ENCODE peak calls at places on chromosomes 12 and 14, in six cellular contexts. One of them, this sample, is unnamed.

GRCh38 chr12:6961278-6961694 is 9.2 kb downstream of the PHB2 start:
- DNase-seq in neural progenitor cell: no peak
- DNase-seq in DND-41: no peak
- DNase-seq in PC-3: no peak
- DNase-seq in fibroblast of lung: peak
- DNase-seq in HepG2: no peak
- DNase-seq in this sample: no peak

GRCh38 chr12:110704750-110705149 is 15.8 kb upstream of the HVCN1 start:
- DNase-seq in PC-3: peak
- DNase-seq in fibroblast of lung: no peak
- DNase-seq in DND-41: no peak
- DNase-seq in HepG2: peak
- DNase-seq in neural progenitor cell: peak
- DNase-seq in this sample: peak

GRCh38 chr14:35374273-35374681 is 30.3 kb downstream of the NFKBIA start:
- DNase-seq in DND-41: no peak
- DNase-seq in neural progenitor cell: no peak
- DNase-seq in PC-3: peak
- DNase-seq in fibroblast of lung: peak
- DNase-seq in HepG2: peak
- DNase-seq in this sample: no peak

GRCh38 chr12:111643428-111643826 is 42.3 kb downstream of the BRAP start:
- DNase-seq in DND-41: no peak
- DNase-seq in fibroblast of lung: peak
- DNase-seq in neural progenitor cell: no peak
- DNase-seq in HepG2: no peak
- DNase-seq in PC-3: no peak
- DNase-seq in this sample: no peak

GRCh38 chr14:62099091-62099490 is 336.9 kb downstream of the SNAPC1 start:
- DNase-seq in neural progenitor cell: no peak
- DNase-seq in HepG2: no peak
- DNase-seq in PC-3: no peak
- DNase-seq in fibroblast of lung: no peak
- DNase-seq in DND-41: no peak
- DNase-seq in this sample: no peak

GRCh38 chr12:57983150-57983857 is 41.9 kb downstream of the ATP23 start:
- DNase-seq in DND-41: peak
- DNase-seq in PC-3: peak
- DNase-seq in neural progenitor cell: peak
- DNase-seq in HepG2: peak
- DNase-seq in fibroblast of lung: peak
- DNase-seq in this sample: peak

GRCh38 chr14:51331651-51332367 is 91.8 kb downstream of the TMX1 start:
- DNase-seq in DND-41: no peak
- DNase-seq in HepG2: no peak
- DNase-seq in PC-3: no peak
- DNase-seq in fibroblast of lung: no peak
- DNase-seq in neural progenitor cell: no peak
- DNase-seq in this sample: no peak

GRCh38 chr12:98317939-98318899 is 197.2 kb upstream of the TMPO start:
- DNase-seq in neural progenitor cell: no peak
- DNase-seq in HepG2: no peak
- DNase-seq in DND-41: no peak
- DNase-seq in PC-3: no peak
- DNase-seq in fibroblast of lung: no peak
- DNase-seq in this sample: no peak

GRCh38 chr14:75140620-75141019 is 13.8 kb upstream of the NEK9 start:
- DNase-seq in DND-41: no peak
- DNase-seq in fibroblast of lung: no peak
- DNase-seq in PC-3: no peak
- DNase-seq in HepG2: no peak
- DNase-seq in neural progenitor cell: no peak
- DNase-seq in this sample: no peak

GRCh38 chr14:92037989-92038388 is 1.9 kb downstream of the TRIP11 start:
- DNase-seq in PC-3: peak
- DNase-seq in fibroblast of lung: peak
- DNase-seq in HepG2: no peak
- DNase-seq in DND-41: no peak
- DNase-seq in neural progenitor cell: no peak
- DNase-seq in this sample: no peak

GRCh38 chr12:38704455-38704854 is 200.9 kb downstream of the CPNE8 start:
- DNase-seq in neural progenitor cell: no peak
- DNase-seq in HepG2: no peak
- DNase-seq in fibroblast of lung: no peak
- DNase-seq in DND-41: no peak
- DNase-seq in PC-3: no peak
- DNase-seq in this sample: no peak

GRCh38 chr12:51430196-51430895 is 5.7 kb downstream of the SLC4A8 start:
- DNase-seq in fibroblast of lung: no peak
- DNase-seq in DND-41: no peak
- DNase-seq in PC-3: peak
- DNase-seq in HepG2: peak
- DNase-seq in neural progenitor cell: no peak
- DNase-seq in this sample: no peak

GRCh38 chr14:42141328-42141727 is 534.7 kb downstream of the LRFN5 start:
- DNase-seq in fibroblast of lung: no peak
- DNase-seq in neural progenitor cell: no peak
- DNase-seq in PC-3: peak
- DNase-seq in HepG2: no peak
- DNase-seq in DND-41: no peak
- DNase-seq in this sample: no peak

GRCh38 chr14:81247271-81247766 is 26.6 kb upstream of the GTF2A1 start:
- DNase-seq in neural progenitor cell: no peak
- DNase-seq in fibroblast of lung: no peak
- DNase-seq in DND-41: no peak
- DNase-seq in PC-3: no peak
- DNase-seq in HepG2: no peak
- DNase-seq in this sample: no peak

GRCh38 chr12:49959570-49960473 is 1.9 kb upstream of the AQP5 start:
- DNase-seq in DND-41: peak
- DNase-seq in fibroblast of lung: peak
- DNase-seq in PC-3: peak
- DNase-seq in neural progenitor cell: peak
- DNase-seq in HepG2: no peak
- DNase-seq in this sample: peak

GRCh38 chr12:65822732-65823480 is 1.4 kb upstream of the HMGA2 start:
- DNase-seq in neural progenitor cell: peak
- DNase-seq in DND-41: no peak
- DNase-seq in fibroblast of lung: peak
- DNase-seq in PC-3: peak
- DNase-seq in HepG2: peak
- DNase-seq in this sample: peak

GRCh38 chr12:50354908-50355307 is 41.5 kb downstream of the FAM186A start:
- DNase-seq in PC-3: no peak
- DNase-seq in HepG2: no peak
- DNase-seq in fibroblast of lung: no peak
- DNase-seq in DND-41: no peak
- DNase-seq in neural progenitor cell: no peak
- DNase-seq in this sample: no peak

GRCh38 chr14:44149597-44149996 is 357.5 kb downstream of the FSCB start:
- DNase-seq in PC-3: peak
- DNase-seq in fibroblast of lung: no peak
- DNase-seq in HepG2: peak
- DNase-seq in neural progenitor cell: peak
- DNase-seq in DND-41: peak
- DNase-seq in this sample: peak

GRCh38 chr12:40827923-40828592 is 135.8 kb downstream of the CNTN1 start:
- DNase-seq in fibroblast of lung: no peak
- DNase-seq in DND-41: no peak
- DNase-seq in neural progenitor cell: peak
- DNase-seq in HepG2: no peak
- DNase-seq in PC-3: no peak
- DNase-seq in this sample: peak

GRCh38 chr14:44170099-44170498 is 337.0 kb downstream of the FSCB start:
- DNase-seq in PC-3: peak
- DNase-seq in neural progenitor cell: no peak
- DNase-seq in HepG2: no peak
- DNase-seq in DND-41: no peak
- DNase-seq in fibroblast of lung: no peak
- DNase-seq in this sample: no peak

GRCh38 chr12:111458773-111459172 is 53.0 kb downstream of the SH2B3 start:
- DNase-seq in DND-41: no peak
- DNase-seq in PC-3: no peak
- DNase-seq in fibroblast of lung: no peak
- DNase-seq in neural progenitor cell: no peak
- DNase-seq in HepG2: no peak
- DNase-seq in this sample: no peak

DNA sequence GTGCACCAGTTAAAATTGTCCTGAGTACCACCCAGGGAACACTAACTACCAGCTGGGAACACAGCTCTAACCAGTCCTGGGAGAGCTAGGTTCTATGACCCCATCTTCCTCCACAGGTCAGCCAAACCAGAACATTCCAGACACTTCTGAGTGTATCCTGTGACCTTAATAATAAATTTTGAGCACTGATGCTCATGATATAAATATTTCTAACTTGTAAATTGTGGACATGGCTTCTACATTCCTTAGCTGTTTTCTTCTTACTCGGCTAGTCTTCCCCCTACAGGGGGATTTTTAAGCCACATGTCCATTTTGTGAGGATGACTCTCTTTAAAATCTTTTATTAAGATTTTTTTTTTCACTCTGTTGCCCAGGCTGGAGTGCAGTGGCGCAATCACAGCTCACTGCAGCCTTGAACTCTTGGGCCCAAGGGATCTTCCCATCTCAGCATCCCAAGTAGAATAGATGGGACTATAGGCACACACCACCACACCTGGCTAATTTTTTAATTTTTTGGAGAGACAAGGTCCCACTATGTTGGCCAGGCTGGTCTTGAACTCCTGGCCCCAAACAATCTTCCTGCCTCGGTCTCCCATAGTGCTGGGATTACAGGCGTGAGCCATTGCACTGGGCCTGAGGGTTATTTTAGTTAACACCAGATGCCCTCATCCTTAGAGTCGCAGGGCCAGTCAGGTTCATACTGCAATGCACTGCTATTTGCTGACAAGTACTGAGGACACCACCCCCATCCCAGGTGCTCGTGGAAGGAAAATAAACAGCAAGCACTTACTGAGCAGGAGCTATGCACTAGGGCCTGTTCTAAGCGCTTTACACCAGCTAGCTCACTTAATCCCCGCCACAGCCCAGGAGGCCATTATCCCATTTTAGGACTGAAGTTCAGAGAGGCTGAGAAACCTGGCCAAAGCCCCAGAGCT is 142.6 kb upstream of the NCOR2 start:
- DNase-seq in PC-3: no peak
- DNase-seq in DND-41: no peak
- DNase-seq in HepG2: no peak
- DNase-seq in fibroblast of lung: peak
- DNase-seq in neural progenitor cell: no peak
- DNase-seq in this sample: no peak
- TF ChIP-seq CTCF in PC-3: peak
- TF ChIP-seq CTCF in DND-41: no peak
- TF ChIP-seq CTCF in HepG2: no peak
- TF ChIP-seq CTCF in fibroblast of lung: peak
- TF ChIP-seq CTCF in neural progenitor cell: no peak
- TF ChIP-seq CTCF in this sample: no peak

DNA sequence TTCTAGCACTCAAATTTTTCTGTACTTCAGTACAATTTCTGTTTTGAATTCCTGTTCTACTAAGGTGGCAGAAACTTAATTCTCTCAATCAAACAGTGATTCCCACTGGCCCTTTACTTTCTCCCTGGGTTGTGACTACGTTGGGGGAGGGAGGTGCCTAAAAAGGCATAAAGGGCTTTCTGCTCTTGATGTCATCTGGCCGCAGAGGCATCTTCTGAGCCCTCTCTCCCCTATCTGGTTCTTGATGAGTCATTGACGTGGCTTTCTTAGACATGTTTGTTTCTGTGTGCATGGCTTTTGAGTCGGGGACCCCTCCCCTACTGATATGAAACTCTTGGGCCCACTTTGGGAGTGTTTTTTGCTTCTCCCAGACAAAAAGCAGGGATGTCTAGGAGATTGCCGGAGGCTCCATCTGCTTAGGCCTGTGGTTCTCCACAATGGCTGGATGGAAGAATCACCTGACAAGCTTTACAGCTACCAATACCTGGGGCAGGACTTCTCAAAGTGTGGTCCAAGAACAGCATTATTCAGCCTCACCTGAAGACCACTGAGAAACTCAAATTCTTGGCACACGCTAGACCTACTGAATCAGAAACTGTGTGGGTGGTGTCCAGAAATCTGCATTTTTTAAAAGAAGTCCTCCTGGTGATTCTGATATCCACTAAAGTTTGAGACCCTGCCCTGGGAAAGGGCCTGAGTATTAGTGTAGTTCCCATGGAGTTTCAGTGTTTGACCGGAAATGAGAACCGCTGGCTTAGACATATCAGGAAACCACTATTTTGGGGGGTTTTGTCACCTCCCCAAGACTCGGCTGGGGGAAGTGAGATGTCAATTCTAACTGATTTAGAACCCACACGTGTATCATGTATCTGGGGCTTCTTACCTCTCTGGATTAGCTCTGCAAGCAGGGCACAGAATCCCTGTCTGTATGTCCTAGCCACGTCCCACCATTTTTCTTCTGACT is 395.7 kb upstream of the PDE3A start:
- DNase-seq in fibroblast of lung: peak
- DNase-seq in neural progenitor cell: no peak
- DNase-seq in HepG2: no peak
- DNase-seq in PC-3: no peak
- DNase-seq in DND-41: no peak
- DNase-seq in this sample: no peak
- H2AFZ ChIP-seq in fibroblast of lung: no peak
- H2AFZ ChIP-seq in neural progenitor cell: peak
- H2AFZ ChIP-seq in HepG2: no peak
- H2AFZ ChIP-seq in PC-3: no peak
- H2AFZ ChIP-seq in DND-41: no peak
- H2AFZ ChIP-seq in this sample: peak

DNA sequence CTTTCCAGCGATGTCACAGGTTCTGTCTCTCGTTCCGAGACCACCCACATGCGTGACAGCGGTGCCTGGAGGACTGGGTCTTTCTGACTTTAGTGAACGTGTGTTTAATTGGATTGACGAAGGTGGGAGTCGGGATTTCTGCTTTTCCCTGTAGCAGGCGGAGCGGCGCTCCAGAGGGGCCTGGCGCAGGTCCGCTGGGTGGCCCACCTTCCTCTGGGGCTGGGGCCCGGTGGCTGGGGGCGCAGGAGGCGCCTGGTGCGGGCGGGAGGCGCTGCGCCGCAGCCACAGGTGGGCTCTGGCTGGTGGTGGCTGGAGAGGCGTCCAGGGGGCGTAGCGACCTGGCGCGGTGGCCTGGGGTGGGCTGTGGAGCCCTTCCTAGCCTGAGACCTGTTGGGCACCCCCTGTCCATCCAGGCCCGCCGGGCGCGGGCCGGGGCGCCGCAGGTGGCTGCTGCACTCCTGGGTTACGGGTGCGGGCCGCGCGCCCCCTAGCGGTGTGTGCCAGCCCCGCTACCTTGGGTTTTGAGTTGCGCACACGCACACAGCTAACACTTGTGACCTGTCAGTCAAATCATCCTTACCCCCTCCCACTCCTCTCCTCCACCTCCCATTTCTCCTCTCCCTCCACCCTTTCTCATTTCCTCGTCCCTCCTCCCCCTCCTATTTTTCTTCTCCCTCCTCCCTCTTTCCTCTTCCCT is 2.0 kb downstream of the MEG3 start:
- DNase-seq in fibroblast of lung: peak
- DNase-seq in DND-41: no peak
- DNase-seq in HepG2: no peak
- DNase-seq in neural progenitor cell: no peak
- DNase-seq in PC-3: peak
- DNase-seq in this sample: no peak
- TF ChIP-seq CTCF in fibroblast of lung: peak
- TF ChIP-seq CTCF in DND-41: no peak
- TF ChIP-seq CTCF in HepG2: no peak
- TF ChIP-seq CTCF in neural progenitor cell: no peak
- TF ChIP-seq CTCF in PC-3: peak
- TF ChIP-seq CTCF in this sample: peak

GRCh38 chr12:11701398-11701797 is 51.9 kb downstream of the ETV6 start:
- DNase-seq in fibroblast of lung: no peak
- DNase-seq in PC-3: no peak
- DNase-seq in neural progenitor cell: no peak
- DNase-seq in DND-41: no peak
- DNase-seq in HepG2: no peak
- DNase-seq in this sample: no peak
- H2AFZ ChIP-seq in fibroblast of lung: no peak
- H2AFZ ChIP-seq in PC-3: no peak
- H2AFZ ChIP-seq in neural progenitor cell: no peak
- H2AFZ ChIP-seq in DND-41: no peak
- H2AFZ ChIP-seq in HepG2: no peak
- H2AFZ ChIP-seq in this sample: no peak

This sample was measured in GM23338.